ENCODE peak calls at places on chromosomes 13 and 19, in nine cellular contexts. L is GM23248, B is H9, P is neuronal stem cell, M is PC-3, N is colonic mucosa, R is IMR-90, T is trophoblast cell, J is HepG2. W is an unnamed sample.

GRCh38 chr19:19421326-19421725 is 15.9 kb downstream of the GATAD2A start:
- DNase-seq in L (no peak), B (no peak), P (no peak), M (no peak), N (no peak), R (no peak), T (no peak), J (no peak), W (no peak)

GRCh38 chr13:31093145-31093885 is 68.4 kb downstream of the HSPH1 start:
- DNase-seq in L (peak; percentile 54), B (no peak), P (no peak), M (no peak), N (no peak), R (no peak), T (peak; percentile 66), J (no peak), W (no peak)

GRCh38 chr13:19601749-19602725 is 31.4 kb upstream of the MPHOSPH8 start:
- DNase-seq in L (peak; percentile 74), B (peak; percentile 64), P (peak; percentile 40), M (peak; percentile 72), N (peak; percentile 30), R (peak; percentile 27), T (no peak), J (peak; percentile 58), W (peak; percentile 31)

GRCh38 chr19:39372047-39372802 is 18.7 kb downstream of the PAF1 start:
- DNase-seq in L (peak; percentile 96), B (no peak), P (no peak), M (no peak), N (peak; percentile 64), R (peak; percentile 93), T (no peak), J (no peak), W (peak; percentile 95)

GRCh38 chr19:50803633-50804419 is 13.6 kb downstream of the ACP4 start:
- DNase-seq in L (peak; percentile 59), B (no peak), P (no peak), M (peak; percentile 33), N (no peak), R (no peak), T (peak; percentile 13), J (no peak), W (no peak)

GRCh38 chr19:39946532-39946931 is 12.1 kb upstream of the FCGBP start:
- DNase-seq in L (peak; percentile 42), B (no peak), P (no peak), M (peak; percentile 42), N (no peak), R (no peak), T (peak; percentile 37), J (no peak), W (no peak)

GRCh38 chr13:25217023-25217909 is 45.2 kb upstream of the AMER2 start:
- DNase-seq in L (peak; percentile 70), B (no peak), P (no peak), M (peak; percentile 2), N (no peak), R (peak; percentile 70), T (peak; percentile 34), J (no peak), W (peak; percentile 51)

GRCh38 chr19:1746401-1747284 is 6.7 kb upstream of the ONECUT3 start:
- DNase-seq in L (peak; percentile 60), B (no peak), P (no peak), M (peak; percentile 68), N (no peak), R (peak; percentile 13), T (no peak), J (no peak), W (peak; percentile 24)

GRCh38 chr19:28586501-28586900 is 626.5 kb downstream of the UQCRFS1 start:
- DNase-seq in L (no peak), B (no peak), P (no peak), M (no peak), N (no peak), R (no peak), T (no peak), J (no peak), W (no peak)

GRCh38 chr13:44022196-44022595 is 142.5 kb downstream of the LACC1 start:
- DNase-seq in L (peak; percentile 21), B (no peak), P (no peak), M (peak; percentile 41), N (no peak), R (no peak), T (peak; percentile 38), J (peak; percentile 18), W (peak; percentile 66)

GRCh38 chr13:84139561-84140158 is 257.4 kb upstream of the SLITRK1 start:
- DNase-seq in L (no peak), B (no peak), P (no peak), M (no peak), N (no peak), R (no peak), T (no peak), J (no peak), W (no peak)

GRCh38 chr19:30888937-30889336 is 460.3 kb downstream of the TSHZ3 start:
- DNase-seq in L (no peak), B (peak; percentile 39), P (no peak), M (no peak), N (no peak), R (no peak), T (no peak), J (no peak), W (no peak)

GRCh38 chr19:14561832-14562351 is 10.0 kb downstream of the NDUFB7 start:
- DNase-seq in L (no peak), B (peak; percentile 48), P (no peak), M (no peak), N (no peak), R (peak; percentile 19), T (peak; percentile 76), J (no peak), W (no peak)

GRCh38 chr19:14562660-14563589 is 8.9 kb downstream of the NDUFB7 start:
- DNase-seq in L (no peak), B (peak; percentile 68), P (no peak), M (no peak), N (no peak), R (no peak), T (no peak), J (no peak), W (no peak)

GRCh38 chr19:14559916-14560775 is 11.7 kb downstream of the NDUFB7 start:
- DNase-seq in L (no peak), B (peak; percentile 30), P (no peak), M (no peak), N (no peak), R (no peak), T (no peak), J (no peak), W (no peak)

GRCh38 chr19:14560776-14561108 is 11.1 kb downstream of the NDUFB7 start:
- DNase-seq in L (no peak), B (no peak), P (no peak), M (no peak), N (no peak), R (no peak), T (no peak), J (no peak), W (no peak)

GRCh38 chr19:14561249-14561648 is 10.6 kb downstream of the NDUFB7 start:
- DNase-seq in L (no peak), B (no peak), P (no peak), M (no peak), N (no peak), R (no peak), T (no peak), J (no peak), W (no peak)
- H3K9ac ChIP-seq in L (no peak overlapping the region), B (no peak overlapping the region), P (peak overlapping the region; percentile 3), M (no peak overlapping the region), N (no peak overlapping the region), R (no peak overlapping the region), T (peak overlapping the region; percentile 9), J (no peak overlapping the region), W (peak overlapping the region; percentile 49)

DNA sequence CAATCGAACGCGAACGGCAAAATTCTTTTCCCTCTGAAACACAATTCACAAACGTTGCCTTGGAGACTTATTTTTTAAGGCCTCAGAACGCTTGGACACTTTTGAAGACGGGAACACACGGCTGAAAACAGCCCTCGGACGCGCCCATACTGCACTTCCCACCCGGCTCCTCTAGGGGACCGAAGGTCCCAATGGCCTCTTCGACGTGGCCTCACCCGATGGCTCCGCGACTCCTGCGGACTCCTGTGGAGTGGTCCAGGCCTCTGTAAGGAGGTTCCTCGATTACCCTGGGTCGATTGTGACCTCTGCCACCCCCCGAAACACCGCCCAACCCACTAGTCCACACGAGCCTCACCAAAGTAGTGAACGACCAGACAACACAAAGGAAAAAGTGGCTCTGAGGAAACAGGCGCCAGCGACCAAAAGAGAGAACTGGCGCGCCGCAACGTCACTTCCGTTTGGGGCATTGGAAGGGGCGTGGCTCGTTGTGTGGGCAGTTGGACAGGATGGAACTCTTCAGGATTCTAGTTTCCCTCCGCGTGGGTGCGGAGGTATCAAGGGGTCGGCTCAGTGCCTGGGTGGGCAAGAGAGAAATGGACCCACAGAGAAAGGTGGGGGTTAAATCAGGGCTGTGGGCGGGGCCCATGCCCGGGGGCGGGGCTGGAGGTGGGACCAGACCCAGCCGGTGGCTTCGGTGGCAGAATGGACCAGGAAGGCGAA is at the start of gene ZNF560:
- DNase-seq in L (peak; percentile 59), B (peak; percentile 28), P (no peak), M (no peak), N (no peak), R (peak; percentile 12), T (no peak), J (no peak), W (peak; percentile 6)
- H3K9me3 ChIP-seq in L (no peaks in the 10 kb centered on the region), B (peaks cover 37% of the 10 kb centered on the region), P (peaks cover 17% of the 10 kb centered on the region), M (peaks cover 34% of the 10 kb centered on the region), N (peaks cover 14% of the 10 kb centered on the region), R (peaks cover 8% of the 10 kb centered on the region), T (peaks cover 32% of the 10 kb centered on the region), J (peaks cover 38% of the 10 kb centered on the region), W (peaks cover 13% of the 10 kb centered on the region)

DNA sequence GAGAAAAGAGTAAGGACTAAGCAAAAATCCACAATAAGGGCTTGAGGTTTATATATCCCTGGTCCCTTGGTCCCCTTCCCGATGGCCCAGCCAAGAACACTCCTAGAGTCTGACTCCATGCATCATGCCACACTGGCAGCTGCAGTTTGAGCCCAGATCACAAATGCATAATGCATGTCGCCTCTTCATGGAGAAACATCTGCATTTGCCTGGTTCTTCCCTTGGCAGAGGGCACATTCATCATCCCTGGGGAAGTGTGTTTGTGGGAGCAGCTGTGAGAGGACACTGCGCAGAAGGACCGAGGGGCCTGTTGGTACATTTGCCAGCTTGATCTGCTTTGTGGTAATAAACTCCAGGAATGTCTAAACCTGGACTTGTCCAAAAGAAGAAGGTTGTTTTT is 731.8 kb downstream of the FGF9 start:
- DNase-seq in L (no peak), B (no peak), P (no peak), M (no peak), N (no peak), R (no peak), T (no peak), J (no peak), W (no peak)
- H3K9ac ChIP-seq in L (no peak overlapping the region), B (no peak overlapping the region), P (no peak overlapping the region), M (no peak overlapping the region), N (no peak overlapping the region), R (no peak overlapping the region), T (no peak overlapping the region), J (no peak overlapping the region), W (no peak overlapping the region)

DNA sequence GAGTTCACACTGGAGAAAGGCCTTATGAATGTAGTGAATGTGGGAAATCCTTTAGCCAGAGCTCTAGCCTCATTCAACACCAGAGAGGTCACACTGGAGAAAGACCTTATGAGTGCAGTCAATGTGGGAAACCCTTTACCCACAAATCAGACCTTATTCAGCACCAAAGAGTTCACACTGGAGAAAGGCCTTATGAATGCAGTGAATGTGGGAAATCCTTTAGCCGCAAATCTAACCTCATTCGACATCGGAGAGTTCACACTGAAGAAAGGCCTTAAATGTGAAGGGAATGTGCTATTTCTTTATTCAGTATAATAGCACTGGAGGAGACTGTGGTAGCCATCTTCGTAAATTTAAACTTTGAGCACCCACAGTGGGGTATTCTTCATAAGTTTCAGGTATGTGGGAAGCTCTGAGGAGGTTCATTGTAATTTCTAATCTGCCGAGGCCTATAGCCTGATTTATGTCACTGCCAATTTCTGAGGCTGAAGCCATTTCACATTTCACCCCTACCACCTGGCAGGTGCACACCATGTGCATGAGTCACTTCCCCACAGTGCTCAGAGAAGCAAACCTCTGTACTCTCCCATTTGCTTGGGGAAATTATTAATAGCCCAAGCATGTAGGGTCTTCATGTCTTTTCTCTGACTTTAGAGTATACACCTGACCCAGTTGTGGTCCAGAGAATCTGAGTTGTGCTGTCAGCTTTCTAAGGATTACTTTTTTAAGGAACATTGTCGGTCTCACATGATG is 6.4 kb downstream of the ZNF551 start:
- DNase-seq in L (no peak), B (peak; percentile 3), P (no peak), M (peak; percentile 53), N (no peak), R (no peak), T (peak; percentile 22), J (no peak), W (no peak)
- H3K9me3 ChIP-seq in L (no peaks in the 10 kb centered on the region), B (peaks cover 47% of the 10 kb centered on the region), P (peaks cover 69% of the 10 kb centered on the region), M (peaks cover 89% of the 10 kb centered on the region), N (peaks cover 47% of the 10 kb centered on the region), R (peaks cover 75% of the 10 kb centered on the region), T (peaks cover 13% of the 10 kb centered on the region), J (peaks cover 11% of the 10 kb centered on the region), W (peaks cover 66% of the 10 kb centered on the region)

W was measured in astrocyte.